ENCODE peak calls at places on chromosomes 4 and X, in ten cellular contexts. B is body of pancreas, M is HCT116, Z is upper lobe of left lung, N is right lobe of liver, U is K562, G is IMR-90, E is HepG2, K is heart left ventricle, W is GM12878. V is an unnamed sample.

GRCh38 chr4:159006202-159006601 is 96.7 kb upstream of the RAPGEF2 start:
- ATAC-seq in W (peak; percentile 68), M (peak; percentile 87), G (no peak), Z (peak; percentile 58), E (peak; percentile 95), K (no peak), U (no peak), B (no peak), N (peak; percentile 6), V (no peak)

GRCh38 chrX:7996851-7997250 is 69.6 kb upstream of the PNPLA4 start:
- ATAC-seq in B (no peak), N (no peak), G (no peak), K (no peak), E (no peak), Z (peak; percentile 54), M (no peak), U (no peak), W (peak; percentile 25), V (no peak)

GRCh38 chrX:122739770-122740169 is 444.3 kb upstream of the GRIA3 start:
- ATAC-seq in U (no peak), K (no peak), G (no peak), N (peak; percentile 42), M (no peak), W (no peak), Z (no peak), E (peak; percentile 52), B (no peak), V (no peak)

GRCh38 chrX:138945219-138945618 is 233.7 kb upstream of the FGF13 start:
- ATAC-seq in M (no peak), G (no peak), E (no peak), B (no peak), Z (no peak), N (no peak), K (no peak), W (no peak), U (peak; percentile 56), V (no peak)

GRCh38 chr4:119471259-119471658 is 149.3 kb upstream of the FABP2 start:
- ATAC-seq in W (peak; percentile 73), N (no peak), G (no peak), B (no peak), U (no peak), M (no peak), E (no peak), Z (no peak), K (no peak), V (no peak)

GRCh38 chr4:112230879-112231778 is 458 bp upstream of the AP1AR start:
- ATAC-seq in B (peak; percentile 94), E (peak; percentile 82), N (peak; percentile 92), Z (peak; percentile 100), U (peak; percentile 96), W (peak; percentile 94), G (peak; percentile 97), K (peak; percentile 99), M (peak; percentile 93), V (peak; percentile 97)

GRCh38 chrX:29478336-29479069 is 736.9 kb upstream of the MAGEB2 start:
- ATAC-seq in G (peak; percentile 83), U (no peak), M (peak; percentile 100), W (peak; percentile 99), K (peak; percentile 61), B (no peak), E (peak; percentile 89), Z (no peak), N (peak; percentile 99), V (no peak)

GRCh38 chr4:40940317-40940720 is 190.6 kb downstream of the NSUN7 start:
- ATAC-seq in K (peak; percentile 77), W (no peak), N (no peak), Z (no peak), E (no peak), B (peak; percentile 45), M (no peak), G (no peak), U (no peak), V (peak; percentile 62)

GRCh38 chr4:133275246-133275645 is 126.2 kb downstream of the PCDH10 start:
- ATAC-seq in U (no peak), W (no peak), E (no peak), Z (no peak), K (no peak), G (no peak), N (no peak), M (no peak), B (no peak), V (no peak)

GRCh38 chr4:147725673-147726072 is 6.2 kb upstream of the ARHGAP10 start:
- ATAC-seq in B (no peak), M (peak; percentile 24), E (no peak), W (no peak), K (no peak), U (no peak), Z (no peak), G (peak; percentile 87), N (no peak), V (no peak)

DNA sequence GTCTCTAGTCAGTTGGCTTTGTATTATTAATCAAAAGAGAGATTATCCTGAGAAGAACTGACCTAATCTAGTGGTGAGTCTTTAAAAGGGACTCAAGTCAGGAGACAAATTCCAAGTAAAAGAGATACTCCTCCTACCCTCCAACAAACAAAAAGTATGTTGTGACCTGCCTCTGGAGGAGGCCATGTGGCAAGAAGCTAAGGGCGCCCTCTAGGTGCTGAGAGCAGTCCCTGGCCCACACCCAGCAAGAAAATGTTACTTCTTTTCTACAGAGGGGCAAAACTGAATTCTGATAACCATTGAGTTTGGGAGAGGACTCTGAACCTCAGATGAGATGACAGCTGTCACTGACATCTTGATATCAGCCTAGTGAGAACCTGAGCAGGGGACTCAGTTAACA is 953.6 kb upstream of the AGA start:
- ATAC-seq in N (peak; percentile 72), M (peak; percentile 38), K (no peak), U (no peak), G (no peak), Z (no peak), B (no peak), W (peak; percentile 51), E (peak; percentile 52), V (no peak)
- TF ChIP-seq CTCF in N (peak; percentile 31), M (no peak), K (no peak), U (no peak), G (no peak), Z (no peak), B (no peak), W (peak; percentile 32), E (peak; percentile 25), V (no peak)

DNA sequence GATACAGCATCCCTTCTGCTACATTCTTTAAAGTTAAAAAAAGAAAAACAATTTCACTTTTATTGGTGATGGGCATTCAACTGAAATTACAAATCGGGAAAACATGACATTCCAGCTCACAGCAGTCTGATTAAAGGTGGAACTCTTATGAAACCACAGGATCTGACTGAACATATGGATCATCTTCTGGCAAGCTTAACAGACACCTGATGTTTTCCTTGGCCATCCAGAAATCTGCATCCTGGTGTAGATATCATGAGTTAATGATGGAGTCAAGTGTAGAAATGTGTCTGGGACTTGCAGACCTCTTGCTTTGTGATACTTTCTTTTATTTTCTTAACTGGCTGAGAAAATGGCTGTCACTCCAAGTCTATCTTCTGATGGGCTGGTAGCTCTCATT is 167.9 kb downstream of the CBR4 start:
- ATAC-seq in K (no peak), M (no peak), N (no peak), G (no peak), U (no peak), W (no peak), Z (no peak), B (no peak), E (no peak), V (no peak)
- TF ChIP-seq POLR2A in K (no peak), M (no peak), N (no peak), G (no peak), U (no peak), W (no peak), Z (no peak), B (no peak), E (no peak), V (no peak)

DNA sequence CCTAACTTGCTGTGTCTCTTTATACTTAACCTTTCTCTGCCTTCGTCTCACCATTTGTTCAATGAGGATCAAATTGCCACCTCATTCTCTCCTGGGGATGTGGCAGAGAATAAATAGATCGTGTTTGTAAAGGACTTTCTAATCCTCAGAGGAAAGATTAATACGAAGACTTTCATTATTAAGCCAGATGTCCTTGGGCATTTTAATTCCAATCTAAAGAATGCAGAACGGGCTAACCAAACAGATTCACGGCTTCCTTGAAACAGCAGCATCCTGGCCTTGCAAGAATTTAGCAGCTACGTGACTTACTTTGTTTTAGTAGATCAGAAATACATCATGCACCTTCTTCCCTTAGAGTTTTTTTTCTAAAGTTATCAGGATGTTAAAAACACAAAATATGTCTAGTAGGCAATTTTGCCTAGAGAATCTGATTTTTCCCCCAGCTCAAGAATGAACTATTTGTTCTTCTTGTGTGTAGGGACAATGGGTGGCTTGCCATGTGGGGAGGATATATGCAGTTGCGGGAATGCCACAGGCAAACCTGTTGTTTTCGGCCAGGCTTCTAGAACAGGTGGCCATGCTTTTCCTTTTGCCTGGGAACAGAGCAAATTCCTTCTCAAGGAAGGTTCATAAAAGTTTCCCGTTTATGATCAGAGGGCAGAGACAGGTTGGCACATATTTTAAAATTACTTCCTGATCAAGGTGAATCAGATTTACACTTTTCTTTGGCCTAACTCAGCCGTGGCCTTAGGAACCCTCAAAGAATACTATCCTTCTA is 3.0 kb downstream of the MID1 start:
- ATAC-seq in W (no peak), Z (no peak), K (no peak), E (no peak), M (no peak), G (no peak), N (no peak), B (no peak), U (no peak), V (no peak)
- H3K27me3 ChIP-seq in W (peaks cover 5% of the 10 kb centered on the region), Z (no peaks in the 10 kb centered on the region), K (no peaks in the 10 kb centered on the region), E (no peaks in the 10 kb centered on the region), M (no peaks in the 10 kb centered on the region), G (no peaks in the 10 kb centered on the region), N (no peaks in the 10 kb centered on the region), B (no peaks in the 10 kb centered on the region), U (peaks cover 16% of the 10 kb centered on the region), V (no peaks in the 10 kb centered on the region)

DNA sequence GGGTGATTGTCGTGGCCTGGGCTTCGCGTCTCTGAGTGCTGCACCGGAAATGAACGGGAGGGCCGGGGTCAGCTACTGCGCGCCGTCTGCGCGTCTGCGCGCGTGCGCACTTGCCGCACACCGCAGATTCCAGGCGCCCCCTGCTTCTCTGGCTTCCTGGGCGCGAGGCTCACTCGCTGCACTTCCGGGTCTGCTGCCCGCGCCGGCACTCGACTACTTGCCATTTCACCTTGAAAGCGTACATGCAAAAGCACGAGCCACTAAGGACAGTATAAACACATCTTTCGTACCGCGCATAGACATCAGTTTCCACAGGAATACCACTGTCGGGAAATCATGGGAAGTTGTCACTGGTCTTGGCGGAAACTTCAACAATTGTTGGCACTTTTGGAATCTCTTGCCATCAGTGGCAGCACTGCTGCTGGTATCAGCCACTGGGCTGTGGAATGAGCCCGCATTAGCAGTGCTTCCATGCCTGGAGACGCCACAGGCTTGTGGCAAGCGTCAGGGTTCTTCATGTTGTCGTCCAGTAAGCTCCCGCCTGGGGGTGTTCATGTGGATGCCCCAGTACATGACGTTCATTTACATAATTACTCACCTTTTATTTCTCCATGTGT is at the start of gene SUPT20HL2:
- ATAC-seq in E (no peak), M (no peak), Z (no peak), K (no peak), W (no peak), B (no peak), U (no peak), N (no peak), G (no peak), V (no peak)
- TF ChIP-seq CTCF in E (no peak), M (no peak), Z (no peak), K (no peak), W (no peak), B (no peak), U (no peak), N (no peak), G (no peak), V (no peak)

GRCh38 chr4:58465031-58465430 is 1354.8 kb upstream of the IGFBP7 start:
- ATAC-seq in U (no peak), N (no peak), K (no peak), W (no peak), M (no peak), B (no peak), G (no peak), Z (no peak), E (no peak), V (no peak)
- TF ChIP-seq POLR2A in U (no peak), N (no peak), K (no peak), W (no peak), M (no peak), B (no peak), G (no peak), Z (no peak), E (no peak), V (no peak)

V was measured in gastroesophageal sphincter.